ENCODE peak calls at places on chromosomes 1 and 21, in six cellular contexts. One of them, this sample, is unnamed.

GRCh38 chr1:66778969-66779368 is 22.1 kb downstream of the INSL5 start:
- DNase-seq in NCI-H69: peak
- DNase-seq in NCI-H345: no peak
- DNase-seq in BJ: no peak
- DNase-seq in fibroblast of the conjunctiva: no peak
- DNase-seq in hepatocyte: no peak
- DNase-seq in this sample: no peak

GRCh38 chr21:44694776-44695175 is 2.2 kb upstream of the KRTAP10-12 start:
- DNase-seq in NCI-H69: no peak
- DNase-seq in NCI-H345: no peak
- DNase-seq in BJ: no peak
- DNase-seq in fibroblast of the conjunctiva: no peak
- DNase-seq in hepatocyte: no peak
- DNase-seq in this sample: no peak

GRCh38 chr1:99599678-99600175 is 46.2 kb upstream of the PALMD start:
- DNase-seq in NCI-H69: no peak
- DNase-seq in NCI-H345: no peak
- DNase-seq in BJ: no peak
- DNase-seq in fibroblast of the conjunctiva: peak
- DNase-seq in hepatocyte: peak
- DNase-seq in this sample: peak

GRCh38 chr1:176903474-176903873 is 261.0 kb downstream of the ASTN1 start:
- DNase-seq in NCI-H69: no peak
- DNase-seq in NCI-H345: no peak
- DNase-seq in BJ: no peak
- DNase-seq in fibroblast of the conjunctiva: no peak
- DNase-seq in hepatocyte: no peak
- DNase-seq in this sample: no peak

GRCh38 chr1:194289569-194290266 is 1103.3 kb upstream of the B3GALT2 start:
- DNase-seq in NCI-H69: peak
- DNase-seq in NCI-H345: no peak
- DNase-seq in BJ: no peak
- DNase-seq in fibroblast of the conjunctiva: no peak
- DNase-seq in hepatocyte: no peak
- DNase-seq in this sample: no peak

GRCh38 chr1:44355582-44356305 is 687 bp upstream of the ERI3 start:
- DNase-seq in NCI-H69: peak
- DNase-seq in NCI-H345: no peak
- DNase-seq in BJ: no peak
- DNase-seq in fibroblast of the conjunctiva: no peak
- DNase-seq in hepatocyte: no peak
- DNase-seq in this sample: no peak

GRCh38 chr1:235984041-235984820 is 80.7 kb downstream of the NID1 start:
- DNase-seq in NCI-H69: no peak
- DNase-seq in NCI-H345: no peak
- DNase-seq in BJ: peak
- DNase-seq in fibroblast of the conjunctiva: peak
- DNase-seq in hepatocyte: no peak
- DNase-seq in this sample: peak

GRCh38 chr1:21706151-21706835 is 37.1 kb upstream of the RAP1GAP start:
- DNase-seq in NCI-H69: peak
- DNase-seq in NCI-H345: peak
- DNase-seq in BJ: peak
- DNase-seq in fibroblast of the conjunctiva: peak
- DNase-seq in hepatocyte: peak
- DNase-seq in this sample: no peak

GRCh38 chr1:246297314-246298273 is 209.5 kb downstream of the SMYD3 start:
- DNase-seq in NCI-H69: no peak
- DNase-seq in NCI-H345: no peak
- DNase-seq in BJ: no peak
- DNase-seq in fibroblast of the conjunctiva: no peak
- DNase-seq in hepatocyte: no peak
- DNase-seq in this sample: no peak

GRCh38 chr1:2429780-2430591 is 17.6 kb upstream of the PEX10 start:
- DNase-seq in NCI-H69: no peak
- DNase-seq in NCI-H345: no peak
- DNase-seq in BJ: no peak
- DNase-seq in fibroblast of the conjunctiva: no peak
- DNase-seq in hepatocyte: no peak
- DNase-seq in this sample: no peak

GRCh38 chr1:87329051-87329755 is 523 bp downstream of the LMO4 start:
- DNase-seq in NCI-H69: peak
- DNase-seq in NCI-H345: peak
- DNase-seq in BJ: no peak
- DNase-seq in fibroblast of the conjunctiva: no peak
- DNase-seq in hepatocyte: peak
- DNase-seq in this sample: no peak

GRCh38 chr21:41283211-41283818 is 33.3 kb upstream of the FAM3B start:
- DNase-seq in NCI-H69: peak
- DNase-seq in NCI-H345: peak
- DNase-seq in BJ: peak
- DNase-seq in fibroblast of the conjunctiva: peak
- DNase-seq in hepatocyte: peak
- DNase-seq in this sample: peak

GRCh38 chr1:112675728-112676381 is 1.4 kb downstream of the MOV10 start:
- DNase-seq in NCI-H69: no peak
- DNase-seq in NCI-H345: no peak
- DNase-seq in BJ: no peak
- DNase-seq in fibroblast of the conjunctiva: no peak
- DNase-seq in hepatocyte: no peak
- DNase-seq in this sample: no peak

GRCh38 chr1:179175011-179175934 is 54.2 kb downstream of the ABL2 start:
- DNase-seq in NCI-H69: peak
- DNase-seq in NCI-H345: no peak
- DNase-seq in BJ: peak
- DNase-seq in fibroblast of the conjunctiva: no peak
- DNase-seq in hepatocyte: no peak
- DNase-seq in this sample: no peak

GRCh38 chr1:8061210-8061609 is 35.1 kb upstream of the ERRFI1 start:
- DNase-seq in NCI-H69: peak
- DNase-seq in NCI-H345: no peak
- DNase-seq in BJ: peak
- DNase-seq in fibroblast of the conjunctiva: peak
- DNase-seq in hepatocyte: peak
- DNase-seq in this sample: no peak

GRCh38 chr1:153794671-153795324 is 19.6 kb downstream of the SLC27A3 start:
- DNase-seq in NCI-H69: peak
- DNase-seq in NCI-H345: no peak
- DNase-seq in BJ: no peak
- DNase-seq in fibroblast of the conjunctiva: no peak
- DNase-seq in hepatocyte: no peak
- DNase-seq in this sample: no peak

GRCh38 chr21:45582128-45582527 is 39.9 kb upstream of the SLC19A1 start:
- DNase-seq in NCI-H69: no peak
- DNase-seq in NCI-H345: no peak
- DNase-seq in BJ: no peak
- DNase-seq in fibroblast of the conjunctiva: no peak
- DNase-seq in hepatocyte: no peak
- DNase-seq in this sample: no peak

GRCh38 chr1:5798151-5798730 is 194.0 kb downstream of the NPHP4 start:
- DNase-seq in NCI-H69: no peak
- DNase-seq in NCI-H345: no peak
- DNase-seq in BJ: no peak
- DNase-seq in fibroblast of the conjunctiva: no peak
- DNase-seq in hepatocyte: no peak
- DNase-seq in this sample: no peak

GRCh38 chr1:228065543-228066347 is 16.8 kb upstream of the ARF1 start:
- DNase-seq in NCI-H69: no peak
- DNase-seq in NCI-H345: no peak
- DNase-seq in BJ: no peak
- DNase-seq in fibroblast of the conjunctiva: no peak
- DNase-seq in hepatocyte: no peak
- DNase-seq in this sample: no peak

GRCh38 chr21:25350056-25350455 is 257.2 kb downstream of the MRPL39 start:
- DNase-seq in NCI-H69: peak
- DNase-seq in NCI-H345: no peak
- DNase-seq in BJ: no peak
- DNase-seq in fibroblast of the conjunctiva: peak
- DNase-seq in hepatocyte: peak
- DNase-seq in this sample: no peak

GRCh38 chr1:88647749-88648415 is 36.2 kb upstream of the PKN2 start:
- DNase-seq in NCI-H69: peak
- DNase-seq in NCI-H345: peak
- DNase-seq in BJ: no peak
- DNase-seq in fibroblast of the conjunctiva: no peak
- DNase-seq in hepatocyte: no peak
- DNase-seq in this sample: no peak

GRCh38 chr1:58811303-58811702 is 27.5 kb upstream of the JUN start:
- DNase-seq in NCI-H69: peak
- DNase-seq in NCI-H345: peak
- DNase-seq in BJ: no peak
- DNase-seq in fibroblast of the conjunctiva: no peak
- DNase-seq in hepatocyte: no peak
- DNase-seq in this sample: no peak

This sample was measured in pulmonary artery endothelial cell.